ENCODE peak calls at places on chromosomes 2 and 18, in six cellular contexts. K is sigmoid colon, X is fibroblast of lung, Z is cardiac muscle cell, J is body of pancreas, R is AG04450. A is an unnamed sample.
A peak's percentile ranks its signal among the peaks of the same experiment; 100 is the strongest.

GRCh38 chr2:19762142-19762541 is 139.6 kb downstream of the TTC32 start:
- DNase-seq in X (no peak), J (no peak), R (no peak), Z (no peak), K (no peak), A (no peak)

GRCh38 chr2:85737481-85737880 is 16.3 kb upstream of the ATOH8 start:
- DNase-seq in J (peak; percentile 77), Z (no peak), X (peak; percentile 95), R (peak; percentile 61), K (peak; percentile 96), A (no peak)

GRCh38 chr18:7696846-7697245 is 129.7 kb downstream of the PTPRM start:
- DNase-seq in X (peak; percentile 24), K (no peak), Z (no peak), R (no peak), J (no peak), A (no peak)

GRCh38 chr2:46402874-46403273 is 76.5 kb upstream of the TMEM247 start:
- DNase-seq in K (no peak), J (no peak), R (no peak), Z (no peak), X (no peak), A (no peak)

GRCh38 chr18:66640431-66640830 is 36.5 kb upstream of the CDH19 start:
- DNase-seq in K (peak; percentile 57), R (no peak), Z (no peak), J (peak; percentile 26), X (no peak), A (no peak)

GRCh38 chr2:1887915-1888314 is 143.6 kb upstream of the PXDN start:
- DNase-seq in X (peak; percentile 17), J (no peak), R (no peak), Z (peak; percentile 34), K (no peak), A (no peak)

GRCh38 chr2:137211761-137212160 is 446.4 kb downstream of the THSD7B start:
- DNase-seq in K (no peak), Z (no peak), J (no peak), R (no peak), X (no peak), A (no peak)

GRCh38 chr2:218474527-218474926 is 55.6 kb downstream of the VIL1 start:
- DNase-seq in R (no peak), Z (no peak), K (no peak), J (no peak), X (no peak), A (no peak)

GRCh38 chr2:219706823-219707281 is 79.4 kb downstream of the SLC4A3 start:
- DNase-seq in J (no peak), Z (no peak), K (no peak), R (no peak), X (no peak), A (no peak)

GRCh38 chr18:48573632-48574293 is 34.9 kb downstream of the CTIF start:
- DNase-seq in R (no peak), Z (no peak), K (no peak), X (no peak), J (no peak), A (no peak)

GRCh38 chr2:209189893-209190292 is 234.0 kb upstream of the MAP2 start:
- DNase-seq in X (no peak), J (no peak), R (no peak), Z (no peak), K (no peak), A (no peak)

GRCh38 chr18:68713791-68714190 is 1.1 kb downstream of the TMX3 start:
- DNase-seq in Z (no peak), J (no peak), R (no peak), K (no peak), X (no peak), A (no peak)

GRCh38 chr2:10254373-10255188 is 48.1 kb upstream of the HPCAL1 start:
- DNase-seq in X (no peak), J (no peak), K (peak; percentile 33), Z (no peak), R (no peak), A (no peak)

GRCh38 chr2:138034536-138034935 is 70.3 kb downstream of the HNMT start:
- DNase-seq in J (no peak), K (no peak), Z (peak; percentile 7), R (no peak), X (no peak), A (no peak)

GRCh38 chr2:182883451-182883850 is 17.0 kb upstream of the FRZB start:
- DNase-seq in R (no peak), K (no peak), Z (no peak), X (peak; percentile 47), J (no peak), A (no peak)

GRCh38 chr2:164754157-164755093 is 87.2 kb downstream of the COBLL1 start:
- DNase-seq in Z (no peak), X (no peak), R (no peak), J (no peak), K (no peak), A (no peak)

GRCh38 chr2:122074201-122074600 is 318.8 kb downstream of the TSN start:
- DNase-seq in X (no peak), R (no peak), Z (no peak), J (no peak), K (no peak), A (no peak)

GRCh38 chr2:70643715-70644114 is 90.1 kb upstream of the TGFA start:
- DNase-seq in X (no peak), J (peak; percentile 8), Z (peak; percentile 15), R (no peak), K (no peak), A (no peak)

GRCh38 chr2:121349721-121350401 is 64.9 kb upstream of the TFCP2L1 start:
- DNase-seq in J (no peak), K (no peak), X (no peak), R (no peak), Z (no peak), A (no peak)

GRCh38 chr2:45121236-45121927 is 112.1 kb upstream of the SIX2 start:
- DNase-seq in R (no peak), Z (peak; percentile 57), K (no peak), X (no peak), J (no peak), A (no peak)

GRCh38 chr2:46377287-46377605 is 80.0 kb downstream of the EPAS1 start:
- DNase-seq in X (no peak), K (no peak), J (no peak), Z (peak; percentile 20), R (no peak), A (no peak)

GRCh38 chr2:11414372-11415124 is 51.4 kb downstream of the E2F6 start:
- DNase-seq in Z (no peak), R (no peak), J (no peak), X (no peak), K (no peak), A (no peak)

GRCh38 chr2:176902454-176902853 is 310.1 kb upstream of the HNRNPA3 start:
- DNase-seq in R (no peak), Z (no peak), X (no peak), K (no peak), J (no peak), A (no peak)

GRCh38 chr2:9782197-9782719 is 61.0 kb upstream of the TAF1B start:
- DNase-seq in J (no peak), Z (no peak), R (no peak), K (no peak), X (no peak), A (peak; percentile 82)

GRCh38 chr2:61689526-61689925 is 151.4 kb upstream of the XPO1 start:
- DNase-seq in Z (no peak), K (no peak), R (no peak), X (peak; percentile 17), J (no peak), A (no peak)

GRCh38 chr2:230318190-230319121 is 8.5 kb upstream of the SP140L start:
- DNase-seq in K (no peak), R (no peak), J (no peak), X (no peak), Z (no peak), A (no peak)

GRCh38 chr2:182650704-182651103 is 65.4 kb upstream of the DNAJC10 start:
- DNase-seq in K (no peak), X (peak; percentile 83), R (no peak), Z (peak; percentile 49), J (no peak), A (no peak)

GRCh38 chr2:39948016-39948719 is 169.1 kb upstream of the THUMPD2 start:
- DNase-seq in Z (no peak), R (no peak), K (no peak), X (peak; percentile 24), J (no peak), A (no peak)

GRCh38 chr18:12420831-12421421 is 13.2 kb downstream of the PRELID3A start:
- DNase-seq in J (no peak), Z (peak; percentile 46), K (no peak), X (no peak), R (no peak), A (no peak)

GRCh38 chr2:197803033-197803444 is 1.4 kb upstream of the PLCL1 start:
- DNase-seq in J (peak; percentile 38), R (peak; percentile 18), X (peak; percentile 76), K (no peak), Z (peak; percentile 80), A (no peak)

GRCh38 chr18:45957100-45957499 is 10.0 kb downstream of the EPG5 start:
- DNase-seq in K (no peak), R (peak; percentile 32), Z (no peak), X (peak; percentile 82), J (no peak), A (no peak)

GRCh38 chr2:48202863-48203642 is 296.8 kb upstream of the FBXO11 start:
- DNase-seq in J (no peak), R (no peak), X (no peak), Z (no peak), K (no peak), A (no peak)

GRCh38 chr2:160104115-160104514 is 41.7 kb upstream of the PLA2R1 start:
- DNase-seq in R (no peak), X (no peak), J (no peak), K (no peak), Z (no peak), A (no peak)

GRCh38 chr18:35136248-35136647 is 95.0 kb downstream of the MAPRE2 start:
- DNase-seq in R (no peak), X (no peak), J (no peak), Z (peak; percentile 25), K (no peak), A (no peak)
- H3K27ac ChIP-seq in R (no peak overlapping the region), X (no peak overlapping the region), J (no peak overlapping the region), Z (no peak overlapping the region), K (no peak overlapping the region), A (no peak overlapping the region)

DNA sequence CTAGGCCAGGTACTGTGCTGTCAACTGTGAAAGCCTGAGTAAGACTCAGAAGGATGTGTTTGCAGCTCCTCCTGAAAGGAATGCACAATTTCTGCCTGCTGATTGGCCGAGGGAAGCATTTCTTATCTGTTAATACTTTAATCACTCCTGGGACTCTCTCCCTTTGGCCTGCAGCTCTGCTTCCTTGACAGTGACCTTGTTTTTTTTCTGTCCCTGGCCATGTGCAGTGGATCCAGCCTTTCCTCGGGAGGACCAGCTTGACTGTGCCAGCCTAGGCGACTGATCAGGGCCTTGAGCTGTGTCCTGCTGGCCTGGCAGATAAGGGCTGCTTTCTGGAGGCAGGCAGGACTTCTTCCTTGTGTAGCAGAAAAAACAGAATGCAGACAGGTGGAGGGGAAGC is 10.0 kb downstream of the RNF144A start:
- DNase-seq in J (peak; percentile 90), Z (peak; percentile 42), R (no peak), K (no peak), X (no peak), A (no peak)
- H3K27ac ChIP-seq in J (peak overlapping the region; percentile 58), Z (peak overlapping the region; percentile 56), R (no peak overlapping the region), K (no peak overlapping the region), X (no peak overlapping the region), A (no peak overlapping the region)

GRCh38 chr2:74472945-74473258 is 422 bp upstream of the MRPL53 start:
- DNase-seq in K (no peak), Z (no peak), X (no peak), J (no peak), R (no peak), A (no peak)
- H3K27ac ChIP-seq in K (peak overlapping the region; percentile 87), Z (peak overlapping the region; percentile 84), X (peak overlapping the region; percentile 71), J (peak overlapping the region; percentile 91), R (peak overlapping the region; percentile 89), A (peak overlapping the region; percentile 91)

GRCh38 chr2:110097506-110098220 is 18.0 kb downstream of the MALL start:
- DNase-seq in X (no peak), R (no peak), K (no peak), Z (no peak), J (no peak), A (peak; percentile 63)
- H3K27ac ChIP-seq in X (no peak overlapping the region), R (no peak overlapping the region), K (no peak overlapping the region), Z (no peak overlapping the region), J (no peak overlapping the region), A (peak overlapping the region; percentile 100)

A was measured in epithelial cell of prostate.